ENCODE peak calls at places on chromosomes 13 and 19, in ten cellular contexts. X is naive B cell; F is activated CD4-positive, CD25-positive, alpha-beta regulatory T cell treated with anti-CD3 and anti-CD28 coated beads, Interleukin-2, amount 50 U/mL, for 16 hours; L is EH; U is amniotic stem cell; Z is putamen; A is cardiac muscle cell; R is GOT3; C is GM10248; V is activated CD8-positive, alpha-beta memory T cell treated with anti-CD3 and anti-CD28 coated beads for 4 hours. G is an unnamed sample.

GRCh38 chr13:102517959-102518358 is 78.8 kb upstream of the TPP2 start:
- DNase-seq in X (no peak), F (no peak), L (no peak), U (no peak), Z (peak; percentile 7), A (no peak), R (no peak), C (no peak), V (no peak), G (no peak)

GRCh38 chr19:29260477-29261317 is 47.7 kb upstream of the UQCRFS1 start:
- DNase-seq in X (no peak), F (no peak), L (peak; percentile 34), U (no peak), Z (no peak), A (peak; percentile 40), R (no peak), C (peak; percentile 28), V (no peak), G (peak; percentile 27)

GRCh38 chr13:32284927-32285632 is 30.1 kb downstream of the ZAR1L start:
- DNase-seq in X (no peak), F (no peak), L (peak; percentile 90), U (no peak), Z (peak; percentile 35), A (peak; percentile 89), R (no peak), C (no peak), V (no peak), G (no peak)

GRCh38 chr13:25167775-25168174 is 4.3 kb downstream of the AMER2 start:
- DNase-seq in X (no peak), F (no peak), L (no peak), U (no peak), Z (no peak), A (no peak), R (no peak), C (no peak), V (no peak), G (no peak)

GRCh38 chr13:53197424-53197823 is 168.8 kb downstream of the OLFM4 start:
- DNase-seq in X (no peak), F (no peak), L (no peak), U (no peak), Z (no peak), A (no peak), R (no peak), C (no peak), V (no peak), G (no peak)

GRCh38 chr13:43663474-43664090 is 123.2 kb downstream of the ENOX1 start:
- DNase-seq in X (no peak), F (no peak), L (peak; percentile 78), U (peak; percentile 46), Z (no peak), A (peak; percentile 6), R (no peak), C (no peak), V (no peak), G (no peak)

GRCh38 chr13:103931396-103931795 is 865.2 kb upstream of the SLC10A2 start:
- DNase-seq in X (no peak), F (no peak), L (no peak), U (no peak), Z (no peak), A (no peak), R (no peak), C (no peak), V (no peak), G (no peak)

GRCh38 chr13:33229446-33230177 is 55.9 kb downstream of the STARD13 start:
- DNase-seq in X (no peak), F (no peak), L (peak; percentile 78), U (no peak), Z (peak; percentile 78), A (no peak), R (no peak), C (no peak), V (no peak), G (no peak)

GRCh38 chr19:42281175-42282035 is 12.4 kb downstream of the CIC start:
- DNase-seq in X (no peak), F (no peak), L (peak; percentile 58), U (no peak), Z (peak; percentile 78), A (peak; percentile 56), R (no peak), C (no peak), V (no peak), G (peak; percentile 91)

GRCh38 chr19:38250821-38251563 is 5.2 kb downstream of the PPP1R14A start:
- DNase-seq in X (no peak), F (no peak), L (peak; percentile 47), U (no peak), Z (peak; percentile 89), A (peak; percentile 73), R (no peak), C (no peak), V (no peak), G (no peak)

GRCh38 chr19:405138-405965 is 3.6 kb downstream of the C2CD4C start:
- DNase-seq in X (no peak), F (no peak), L (no peak), U (no peak), Z (no peak), A (no peak), R (no peak), C (no peak), V (no peak), G (peak; percentile 75)

GRCh38 chr13:33721719-33722118 is 96.2 kb upstream of the RFC3 start:
- DNase-seq in X (no peak), F (no peak), L (peak; percentile 86), U (no peak), Z (no peak), A (peak; percentile 50), R (no peak), C (no peak), V (no peak), G (no peak)

GRCh38 chr19:10887616-10888367 is 16.4 kb downstream of the CARM1 start:
- DNase-seq in X (no peak), F (no peak), L (peak; percentile 39), U (no peak), Z (no peak), A (no peak), R (no peak), C (no peak), V (no peak), G (no peak)

GRCh38 chr19:42143341-42144234 is 11.3 kb upstream of the POU2F2 start:
- DNase-seq in X (no peak), F (no peak), L (peak; percentile 59), U (no peak), Z (no peak), A (peak; percentile 65), R (no peak), C (no peak), V (no peak), G (no peak)

GRCh38 chr19:48588670-48589399 is 17.7 kb upstream of the SPACA4 start:
- DNase-seq in X (peak; percentile 77), F (peak; percentile 69), L (peak; percentile 84), U (peak; percentile 85), Z (peak; percentile 63), A (peak; percentile 88), R (peak; percentile 65), C (peak; percentile 91), V (peak; percentile 62), G (peak; percentile 95)

GRCh38 chr19:51014242-51014641 is 5.3 kb downstream of the KLK10 start:
- DNase-seq in X (no peak), F (no peak), L (no peak), U (no peak), Z (no peak), A (no peak), R (no peak), C (no peak), V (no peak), G (no peak)

GRCh38 chr13:86447479-86447878 is 648.3 kb upstream of the SLITRK6 start:
- DNase-seq in X (no peak), F (no peak), L (no peak), U (no peak), Z (no peak), A (no peak), R (no peak), C (no peak), V (no peak), G (no peak)

GRCh38 chr13:38045278-38046048 is 175.9 kb upstream of the TRPC4 start:
- DNase-seq in X (no peak), F (no peak), L (peak; percentile 68), U (no peak), Z (no peak), A (peak; percentile 70), R (no peak), C (no peak), V (no peak), G (no peak)

GRCh38 chr13:40445557-40445990 is 220.9 kb downstream of the FOXO1 start:
- DNase-seq in X (peak; percentile 95), F (no peak), L (peak; percentile 51), U (no peak), Z (no peak), A (peak; percentile 88), R (no peak), C (peak; percentile 91), V (no peak), G (no peak)

GRCh38 chr19:2627319-2627829 is 75.1 kb downstream of the GNG7 start:
- DNase-seq in X (peak; percentile 89), F (no peak), L (peak; percentile 98), U (peak; percentile 98), Z (peak; percentile 63), A (peak; percentile 94), R (peak; percentile 75), C (peak; percentile 39), V (no peak), G (no peak)

GRCh38 chr13:110410000-110410399 is 102.9 kb downstream of the COL4A2 start:
- DNase-seq in X (no peak), F (no peak), L (no peak), U (no peak), Z (no peak), A (no peak), R (no peak), C (no peak), V (no peak), G (no peak)

GRCh38 chr13:36815069-36815468 is 4.0 kb upstream of the RFXAP start:
- DNase-seq in X (no peak), F (no peak), L (peak; percentile 15), U (no peak), Z (no peak), A (no peak), R (no peak), C (no peak), V (no peak), G (no peak)

GRCh38 chr19:45528744-45529453 is 21.6 kb downstream of the VASP start:
- DNase-seq in X (no peak), F (no peak), L (no peak), U (no peak), Z (peak; percentile 73), A (peak; percentile 43), R (no peak), C (no peak), V (no peak), G (no peak)

GRCh38 chr13:21556051-21556450 is 47.9 kb downstream of the MICU2 start:
- DNase-seq in X (no peak), F (no peak), L (no peak), U (no peak), Z (no peak), A (peak; percentile 21), R (no peak), C (no peak), V (no peak), G (no peak)

GRCh38 chr13:33066329-33066728 is 50.1 kb downstream of the KL start:
- DNase-seq in X (no peak), F (no peak), L (no peak), U (no peak), Z (no peak), A (no peak), R (no peak), C (no peak), V (no peak), G (no peak)

GRCh38 chr13:41716236-41716635 is 244.7 kb downstream of the VWA8 start:
- DNase-seq in X (no peak), F (no peak), L (no peak), U (no peak), Z (peak; percentile 70), A (no peak), R (no peak), C (no peak), V (no peak), G (no peak)